ENCODE peak calls at places on chromosome X, in nine cellular contexts. C, V, X, Z, O, D, B, T and P are unnamed samples.

GRCh38 chrX:118495061-118495921 is at the start of gene DOCK11:
- DNase-seq in C (peak), D (peak), X (peak), V (peak), O (peak), B (peak), Z (peak), T (peak), P (peak)

GRCh38 chrX:39688576-39689373 is 409.0 kb downstream of the BCOR start:
- DNase-seq in B (no peak), Z (peak), D (peak), T (peak), C (peak), X (peak), V (peak), O (no peak), P (peak)

GRCh38 chrX:24259544-24260240 is 54.2 kb downstream of the SUPT20HL2 start:
- DNase-seq in X (peak), V (no peak), D (peak), C (no peak), T (peak), B (peak), Z (peak), O (no peak), P (peak)

GRCh38 chrX:47247206-47247998 is 14.6 kb downstream of the USP11 start:
- DNase-seq in V (no peak), O (no peak), Z (no peak), D (no peak), B (no peak), C (no peak), X (peak), T (peak), P (no peak)

GRCh38 chrX:74438771-74439170 is 17.5 kb downstream of the SLC16A2 start:
- DNase-seq in B (no peak), X (no peak), D (no peak), T (no peak), O (no peak), Z (no peak), C (no peak), V (no peak), P (no peak)

GRCh38 chrX:1147641-1148515 is 64.6 kb downstream of the CRLF2 start:
- DNase-seq in C (no peak), O (no peak), T (no peak), D (no peak), Z (no peak), B (no peak), X (no peak), V (no peak), P (no peak)

GRCh38 chrX:119512145-119512800 is 44.0 kb downstream of the SLC25A5 start:
- DNase-seq in T (peak), C (peak), D (peak), O (peak), B (peak), V (peak), X (peak), Z (peak), P (peak)

GRCh38 chrX:22629105-22629725 is 356.5 kb downstream of the CBLL2 start:
- DNase-seq in Z (no peak), C (no peak), B (no peak), V (no peak), D (no peak), X (no peak), O (no peak), T (peak), P (no peak)

GRCh38 chrX:139844163-139844562 is 88.7 kb downstream of the ATP11C start:
- DNase-seq in Z (no peak), T (no peak), V (no peak), X (peak), O (no peak), B (no peak), D (no peak), C (no peak), P (peak)

GRCh38 chrX:38820751-38821150 is 19.5 kb downstream of the MID1IP1 start:
- DNase-seq in C (no peak), O (no peak), Z (no peak), D (no peak), T (no peak), V (no peak), X (no peak), B (no peak), P (no peak)

GRCh38 chrX:65874765-65875164 is 165.1 kb downstream of the VSIG4 start:
- DNase-seq in V (no peak), O (no peak), C (no peak), Z (no peak), X (no peak), B (no peak), D (no peak), T (no peak), P (no peak)

GRCh38 chrX:53704294-53704693 is 17.8 kb upstream of the HUWE1 start:
- DNase-seq in Z (no peak), O (no peak), T (no peak), B (no peak), V (no peak), C (no peak), D (no peak), X (no peak), P (no peak)

GRCh38 chrX:12758291-12758690 is 32.9 kb upstream of the PRPS2 start:
- DNase-seq in Z (no peak), V (no peak), D (no peak), B (no peak), O (no peak), C (no peak), T (no peak), X (no peak), P (no peak)